ENCODE peak calls at places on chromosomes 5 and 9, in five cellular contexts. J is NCI-H1092, E is RWPE1, N is GM04504, Q is cardiac fibroblast. G is an unnamed sample.

GRCh38 chr5:150612905-150613670 is 27.4 kb upstream of the SYNPO start:
- DNase-seq in Q (no peak), N (no peak), J (no peak), E (no peak), G (no peak)

GRCh38 chr5:107553063-107553676 is 117.6 kb downstream of the EFNA5 start:
- DNase-seq in J (no peak), Q (peak; percentile 81), E (no peak), N (peak; percentile 41), G (no peak)

GRCh38 chr5:79464695-79465332 is 49.1 kb downstream of the HOMER1 start:
- DNase-seq in E (peak; percentile 64), N (no peak), J (no peak), Q (peak; percentile 55), G (peak; percentile 38)

GRCh38 chr5:55668356-55668755 is 43.8 kb downstream of the SLC38A9 start:
- DNase-seq in Q (peak; percentile 88), N (peak; percentile 42), E (peak; percentile 85), J (no peak), G (peak; percentile 41)

GRCh38 chr9:14351206-14351605 is 37.3 kb upstream of the NFIB start:
- DNase-seq in Q (no peak), J (peak; percentile 43), E (no peak), N (no peak), G (no peak)

GRCh38 chr5:147538232-147538631 is 28.4 kb upstream of the DPYSL3 start:
- DNase-seq in E (no peak), Q (no peak), J (no peak), N (no peak), G (no peak)

GRCh38 chr9:121742923-121743322 is 91.5 kb downstream of the DAB2IP start:
- DNase-seq in J (no peak), Q (no peak), E (no peak), N (no peak), G (no peak)

GRCh38 chr5:14873093-14873492 is 1.5 kb upstream of the ANKH start:
- DNase-seq in J (no peak), E (no peak), Q (no peak), N (no peak), G (no peak)

GRCh38 chr5:41519801-41520200 is 9.4 kb upstream of the PLCXD3 start:
- DNase-seq in N (no peak), E (no peak), Q (peak; percentile 29), J (no peak), G (no peak)

GRCh38 chr9:114434878-114435311 is 47.1 kb upstream of the AKNA start:
- DNase-seq in N (no peak), E (peak; percentile 91), J (peak; percentile 34), Q (peak; percentile 56), G (peak; percentile 23)

GRCh38 chr5:174020928-174021304 is 24.6 kb upstream of the NSG2 start:
- DNase-seq in E (no peak), J (no peak), Q (no peak), N (no peak), G (no peak)

GRCh38 chr9:121745396-121745695 is 93.9 kb downstream of the DAB2IP start:
- DNase-seq in Q (no peak), E (no peak), J (no peak), N (no peak), G (no peak)

GRCh38 chr5:14915291-14915976 is 43.9 kb upstream of the ANKH start:
- DNase-seq in E (no peak), Q (peak; percentile 53), N (no peak), J (no peak), G (no peak)

GRCh38 chr5:103562453-103563157 is at the start of gene NUDT12:
- DNase-seq in N (peak; percentile 48), E (peak; percentile 97), J (peak; percentile 57), Q (peak; percentile 81), G (peak; percentile 86)

GRCh38 chr5:65749956-65750355 is 28.0 kb downstream of the NLN start:
- DNase-seq in Q (no peak), N (no peak), E (no peak), J (no peak), G (no peak)